ENCODE peak calls at places on chromosomes 11 and 22, in five cellular contexts. D, I, M, V and Z are unnamed samples.

GRCh38 chr22:35995772-35996171 is 32.9 kb downstream of the RBFOX2 start:
- DNase-seq in I (no peak), M (peak; percentile 83), V (peak; percentile 89), D (peak; percentile 70), Z (no peak)

GRCh38 chr22:20542736-20543135 is 35.3 kb downstream of the MED15 start:
- DNase-seq in V (no peak), I (no peak), D (no peak), M (no peak), Z (no peak)

GRCh38 chr11:15886866-15887265 is 469.5 kb downstream of the SOX6 start:
- DNase-seq in M (no peak), I (no peak), V (no peak), D (no peak), Z (no peak)

GRCh38 chr22:48746789-48747425 is 1080.8 kb downstream of the BRD1 start:
- DNase-seq in D (no peak), V (peak; percentile 33), I (no peak), M (peak; percentile 57), Z (peak; percentile 6)

GRCh38 chr11:120652705-120653335 is 141.3 kb downstream of the GRIK4 start:
- DNase-seq in D (no peak), V (no peak), M (no peak), I (peak; percentile 44), Z (no peak)

GRCh38 chr22:40203568-40203967 is 25.8 kb downstream of the TNRC6B start:
- DNase-seq in I (peak; percentile 68), D (no peak), V (peak; percentile 36), M (no peak), Z (no peak)

GRCh38 chr22:20268350-20269012 is 363 bp upstream of the RTN4R start:
- DNase-seq in M (no peak), V (peak; percentile 63), I (peak; percentile 83), D (peak; percentile 15), Z (peak; percentile 87)

GRCh38 chr11:6576471-6577373 is 26.7 kb downstream of the RRP8 start:
- DNase-seq in V (peak; percentile 73), M (no peak), I (no peak), D (peak; percentile 84), Z (no peak)

GRCh38 chr22:50233223-50233622 is 11.6 kb downstream of the TUBGCP6 start:
- DNase-seq in I (no peak), D (no peak), V (no peak), M (peak; percentile 71), Z (peak; percentile 49)

GRCh38 chr11:44256673-44257291 is 53.2 kb downstream of the ALX4 start:
- DNase-seq in V (peak; percentile 63), D (no peak), M (no peak), I (no peak), Z (no peak)

GRCh38 chr22:17266261-17266971 is 47.2 kb upstream of the ADA2 start:
- DNase-seq in I (no peak), D (no peak), V (no peak), M (peak; percentile 80), Z (no peak)

GRCh38 chr11:36292311-36292722 is 3.1 kb upstream of the COMMD9 start:
- DNase-seq in M (no peak), I (peak; percentile 82), V (no peak), D (peak; percentile 46), Z (no peak)

GRCh38 chr11:280762-281485 is 2.7 kb downstream of the NLRP6 start:
- DNase-seq in D (no peak), V (no peak), I (no peak), M (no peak), Z (peak; percentile 9)

GRCh38 chr11:8905528-8906165 is 5.3 kb upstream of the AKIP1 start:
- DNase-seq in M (no peak), D (no peak), I (peak; percentile 36), V (no peak), Z (no peak)

GRCh38 chr11:94586546-94586945 is 19.4 kb downstream of the PIWIL4 start:
- DNase-seq in I (no peak), D (no peak), M (no peak), V (no peak), Z (no peak)

GRCh38 chr11:36499325-36499724 is 10.7 kb downstream of the TRAF6 start:
- DNase-seq in D (no peak), M (no peak), V (no peak), I (no peak), Z (no peak)

GRCh38 chr11:19259487-19260345 is 19.0 kb upstream of the E2F8 start:
- DNase-seq in M (peak; percentile 72), I (peak; percentile 89), V (peak; percentile 89), D (peak; percentile 73), Z (peak; percentile 70)

GRCh38 chr22:28885939-28886338 is 2.6 kb downstream of the ZNRF3 start:
- DNase-seq in M (no peak), V (no peak), D (no peak), I (no peak), Z (no peak)

GRCh38 chr22:36055376-36056310 is 27.0 kb upstream of the RBFOX2 start:
- DNase-seq in M (no peak), I (no peak), D (no peak), V (no peak), Z (no peak)

GRCh38 chr11:32005786-32006406 is 85.0 kb upstream of the RCN1 start:
- DNase-seq in I (no peak), M (peak; percentile 52), V (no peak), D (no peak), Z (no peak)

GRCh38 chr11:44028401-44028800 is 19.4 kb upstream of the ACCSL start:
- DNase-seq in D (no peak), V (peak; percentile 40), I (no peak), M (no peak), Z (no peak)

GRCh38 chr11:13963949-13964770 is 1.6 kb downstream of the SPON1 start:
- DNase-seq in D (no peak), I (no peak), M (peak; percentile 84), V (no peak), Z (peak; percentile 58)

GRCh38 chr11:8567597-8568198 is 26.3 kb downstream of the STK33 start:
- DNase-seq in D (peak; percentile 3), I (no peak), M (no peak), V (no peak), Z (no peak)

GRCh38 chr11:76838422-76839068 is 22.2 kb upstream of the ACER3 start:
- DNase-seq in D (peak; percentile 69), M (no peak), V (no peak), I (peak; percentile 53), Z (no peak)

GRCh38 chr11:117856892-117857291 is 19.6 kb downstream of the FXYD6 start:
- DNase-seq in D (no peak), M (peak; percentile 31), V (peak; percentile 48), I (no peak), Z (no peak)

DNA sequence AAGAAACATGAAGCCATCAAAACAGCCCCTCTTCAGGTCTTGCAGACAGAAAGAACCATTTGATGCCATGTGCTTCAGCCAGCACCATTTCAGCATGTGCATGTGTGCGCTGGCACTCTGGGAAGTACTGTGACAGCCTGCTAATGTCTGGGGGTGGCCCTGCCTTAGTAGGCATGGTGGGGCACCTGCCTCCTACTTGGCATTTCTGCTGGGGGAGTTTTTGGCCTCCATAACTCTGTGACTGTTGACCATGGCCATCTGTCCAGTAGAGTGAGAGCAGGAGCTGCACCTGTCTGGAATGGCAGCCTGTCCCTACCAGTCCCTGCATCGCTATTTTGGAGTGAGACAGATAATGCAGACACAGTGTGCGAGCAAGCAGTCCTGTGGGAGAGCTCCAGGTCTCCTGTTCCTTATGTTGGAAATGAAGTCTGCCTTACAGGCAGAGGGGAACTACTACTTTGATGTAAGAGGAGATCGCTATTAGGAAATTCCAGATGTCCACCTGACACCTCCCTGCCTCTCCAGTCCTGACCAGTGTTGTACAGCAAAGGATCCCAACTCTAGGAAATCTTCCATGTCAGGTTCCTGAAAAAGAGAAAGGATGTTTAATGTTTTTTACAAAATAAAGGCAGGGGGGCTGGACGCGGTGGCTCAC is 102.5 kb downstream of the ATXN10 start:
- DNase-seq in V (no peak), D (no peak), M (no peak), I (no peak), Z (no peak)
- H3K4me1 ChIP-seq in V (peaks cover 7% of the 10 kb centered on the region), D (peaks cover 7% of the 10 kb centered on the region), M (no peaks in the 10 kb centered on the region), I (peaks cover 90% of the 10 kb centered on the region), Z (no peaks in the 10 kb centered on the region)

GRCh38 chr11:130427581-130428211 is 713 bp downstream of the ADAMTS8 start:
- DNase-seq in M (no peak), D (no peak), V (no peak), I (no peak), Z (no peak)

GRCh38 chr11:130425156-130425555 is 3.3 kb downstream of the ADAMTS8 start:
- DNase-seq in I (no peak), D (no peak), V (no peak), M (no peak), Z (no peak)

GRCh38 chr11:130427049-130427388 is 1.4 kb downstream of the ADAMTS8 start:
- DNase-seq in D (no peak), I (no peak), V (no peak), M (no peak), Z (no peak)

GRCh38 chr11:130424613-130425140 is 3.7 kb downstream of the ADAMTS8 start:
- DNase-seq in V (no peak), M (no peak), D (no peak), I (no peak), Z (no peak)

DNA sequence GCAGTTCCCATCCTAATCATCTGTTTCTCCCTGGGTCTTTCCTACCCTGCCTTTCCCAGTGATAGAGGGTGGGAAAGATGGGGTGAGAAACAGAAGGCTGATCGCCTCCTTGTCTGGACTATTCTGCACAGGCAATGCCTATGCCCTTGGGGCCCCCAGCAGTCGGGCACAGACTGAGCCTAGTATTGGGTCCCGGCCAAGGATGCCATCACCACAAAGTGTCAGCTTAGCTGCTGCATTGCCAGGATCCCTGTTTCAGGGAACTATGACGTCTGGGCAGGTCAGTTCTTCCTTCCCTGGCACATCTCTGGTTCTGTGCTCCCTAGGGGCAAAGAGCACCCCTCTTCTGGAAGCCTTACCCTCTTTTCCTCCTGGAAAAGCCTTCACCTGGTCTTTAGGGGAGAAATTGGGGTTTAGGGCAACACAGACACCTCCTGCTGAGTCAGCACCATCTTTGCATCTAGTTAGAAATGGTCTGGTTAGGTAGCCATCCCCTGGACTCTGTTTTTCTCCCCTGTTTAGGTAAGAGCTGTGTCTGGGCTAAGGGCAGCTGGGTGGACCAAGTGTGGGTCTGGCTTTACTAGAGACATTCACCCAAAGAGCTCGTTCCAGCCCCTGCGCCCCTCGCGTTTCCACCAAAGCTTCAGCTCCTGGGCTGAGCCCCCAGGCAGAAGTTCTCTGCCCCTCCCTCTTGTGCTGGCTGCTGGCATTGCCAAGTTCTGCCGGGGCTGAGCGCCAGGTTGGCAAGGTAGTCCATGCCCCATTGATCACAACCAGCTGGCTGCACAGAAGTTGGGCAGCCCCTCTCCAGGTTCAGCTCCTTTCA is 2.0 kb downstream of the ADAMTS8 start:
- DNase-seq in I (no peak), D (no peak), M (peak; percentile 32), V (no peak), Z (no peak)
- H3K4me3 ChIP-seq in I (no peak overlapping the region), D (no peak overlapping the region), M (no peak overlapping the region), V (no peak overlapping the region), Z (no peak overlapping the region)

GRCh38 chr11:128482512-128483191 is 104.7 kb downstream of the ETS1 start:
- DNase-seq in M (peak; percentile 61), I (no peak), D (no peak), V (no peak), Z (peak; percentile 13)
- H3K4me1 ChIP-seq in M (peaks cover 21% of the 10 kb centered on the region), I (peaks cover 96% of the 10 kb centered on the region), D (peaks cover 4% of the 10 kb centered on the region), V (peaks cover 30% of the 10 kb centered on the region), Z (no peaks in the 10 kb centered on the region)

GRCh38 chr11:110027627-110028371 is 65.4 kb upstream of the ZC3H12C start:
- DNase-seq in V (no peak), M (no peak), I (no peak), D (no peak), Z (no peak)

GRCh38 chr11:110028904-110029303 is 64.3 kb upstream of the ZC3H12C start:
- DNase-seq in I (no peak), M (no peak), V (no peak), D (no peak), Z (no peak)

GRCh38 chr11:110029714-110030113 is 63.5 kb upstream of the ZC3H12C start:
- DNase-seq in V (no peak), M (no peak), D (peak; percentile 82), I (no peak), Z (no peak)

GRCh38 chr11:110023711-110024110 is 69.5 kb upstream of the ZC3H12C start:
- DNase-seq in M (no peak), D (no peak), I (no peak), V (no peak), Z (no peak)

GRCh38 chr11:110026823-110027626 is 66.2 kb upstream of the ZC3H12C start:
- DNase-seq in I (peak; percentile 72), V (no peak), M (no peak), D (no peak), Z (no peak)
- H3K4me3 ChIP-seq in I (no peak overlapping the region), V (no peak overlapping the region), M (peak overlapping the region; percentile 28), D (no peak overlapping the region), Z (no peak overlapping the region)